ENCODE peak calls at places on chromosome 7, in seven cellular contexts. T, G, V, J, E, C and M are unnamed samples.

GRCh38 chr7:128178611-128179010 is 62.5 kb upstream of the LEP start:
- DNase-seq in T (peak), G (no peak), V (no peak), J (no peak), E (no peak), C (no peak), M (no peak)

GRCh38 chr7:107390921-107391320 is 78.9 kb upstream of the GPR22 start:
- DNase-seq in T (no peak), G (peak), V (peak), J (peak), E (no peak), C (no peak), M (no peak)

GRCh38 chr7:33841658-33842057 is 63.7 kb upstream of the BMPER start:
- DNase-seq in T (no peak), G (no peak), V (no peak), J (no peak), E (peak), C (no peak), M (peak)

GRCh38 chr7:25642849-25643248 is 414.6 kb upstream of the NPVF start:
- DNase-seq in T (no peak), G (no peak), V (no peak), J (no peak), E (peak), C (no peak), M (no peak)

GRCh38 chr7:155587486-155587885 is 41.1 kb upstream of the CNPY1 start:
- DNase-seq in T (no peak), G (no peak), V (no peak), J (no peak), E (no peak), C (no peak), M (no peak)

GRCh38 chr7:96996937-96997511 is 8.3 kb upstream of the DLX6 start:
- DNase-seq in T (no peak), G (no peak), V (no peak), J (no peak), E (no peak), C (no peak), M (no peak)

GRCh38 chr7:71132521-71133231 is 732 bp downstream of the GALNT17 start:
- DNase-seq in T (no peak), G (peak), V (peak), J (peak), E (peak), C (peak), M (no peak)

GRCh38 chr7:129829677-129830631 is 122.8 kb downstream of the UBE2H start:
- DNase-seq in T (peak), G (peak), V (peak), J (peak), E (peak), C (peak), M (peak)

GRCh38 chr7:636396-636795 is 90.1 kb upstream of the DNAAF5 start:
- DNase-seq in T (no peak), G (peak), V (no peak), J (peak), E (peak), C (no peak), M (no peak)

GRCh38 chr7:129797224-129797789 is 155.5 kb downstream of the UBE2H start:
- DNase-seq in T (no peak), G (no peak), V (no peak), J (peak), E (no peak), C (no peak), M (no peak)

GRCh38 chr7:35716038-35716803 is 21.3 kb upstream of the HERPUD2 start:
- DNase-seq in T (no peak), G (no peak), V (no peak), J (no peak), E (peak), C (no peak), M (peak)